ENCODE peak calls at places on chromosomes 13 and 19, in ten cellular contexts. G, U, O, S, M, F, X, L, W and K are unnamed samples.
A peak's percentile ranks its signal among the peaks of the same experiment; 100 is the strongest.

GRCh38 chr19:19250196-19250801 is 22.8 kb downstream of the TM6SF2 start:
- DNase-seq in X (no peak), O (no peak), S (no peak), L (no peak), M (no peak), G (no peak), F (no peak), W (no peak), U (no peak), K (no peak)

GRCh38 chr13:26707122-26708006 is 53.2 kb downstream of the GPR12 start:
- DNase-seq in F (peak; percentile 21), U (peak; percentile 48), M (peak; percentile 47), W (no peak), L (peak; percentile 86), X (no peak), O (peak; percentile 40), G (peak; percentile 10), S (peak; percentile 27), K (no peak)

GRCh38 chr19:57720878-57721277 is 6.5 kb downstream of the ZNF671 start:
- DNase-seq in U (no peak), M (no peak), W (no peak), O (no peak), F (no peak), S (no peak), L (no peak), G (no peak), X (no peak), K (no peak)

GRCh38 chr13:27038323-27038722 is 133.3 kb downstream of the USP12 start:
- DNase-seq in S (peak; percentile 34), G (no peak), F (no peak), O (no peak), X (no peak), M (peak; percentile 77), U (no peak), L (no peak), W (no peak), K (no peak)

GRCh38 chr13:84843368-84843767 is 955.9 kb downstream of the SLITRK6 start:
- DNase-seq in L (no peak), X (no peak), S (no peak), U (no peak), M (no peak), W (no peak), O (no peak), G (no peak), F (no peak), K (no peak)

GRCh38 chr13:113886561-113887112 is 22.8 kb upstream of the GAS6 start:
- DNase-seq in O (no peak), F (no peak), S (no peak), G (no peak), X (no peak), W (no peak), L (no peak), M (no peak), U (no peak), K (no peak)

GRCh38 chr13:96796234-96796633 is 198.0 kb downstream of the OXGR1 start:
- DNase-seq in M (no peak), L (no peak), F (no peak), S (no peak), O (no peak), G (no peak), U (no peak), W (no peak), X (no peak), K (no peak)

GRCh38 chr13:114012141-114012540 is 38.3 kb upstream of the C13orf46 start:
- DNase-seq in F (no peak), L (no peak), M (no peak), S (no peak), O (no peak), X (no peak), W (no peak), G (no peak), U (no peak), K (no peak)

GRCh38 chr19:48239582-48240141 is 16.1 kb downstream of the CARD8 start:
- DNase-seq in F (no peak), M (peak; percentile 39), U (no peak), X (no peak), O (no peak), G (no peak), S (no peak), W (no peak), L (no peak), K (no peak)

GRCh38 chr19:1214862-1215731 is 9.5 kb downstream of the STK11 start:
- DNase-seq in F (no peak), M (peak; percentile 89), G (no peak), X (no peak), U (no peak), O (no peak), S (no peak), W (peak; percentile 83), L (no peak), K (no peak)

GRCh38 chr19:58562126-58563033 is 4.0 kb upstream of the UBE2M start:
- DNase-seq in F (no peak), M (no peak), L (no peak), W (peak; percentile 78), X (no peak), G (no peak), U (no peak), S (no peak), O (no peak), K (no peak)

GRCh38 chr13:105798541-105798940 is 736.9 kb downstream of the EFNB2 start:
- DNase-seq in S (no peak), G (no peak), W (no peak), F (no peak), L (peak; percentile 95), U (no peak), M (no peak), O (no peak), X (no peak), K (no peak)

GRCh38 chr13:111275382-111275781 is 45.1 kb upstream of the TEX29 start:
- DNase-seq in X (no peak), G (no peak), S (no peak), L (no peak), U (no peak), W (no peak), O (no peak), F (no peak), M (no peak), K (no peak)

GRCh38 chr19:42292042-42292960 is 9.6 kb upstream of the PRR19 start:
- DNase-seq in X (no peak), S (no peak), L (no peak), M (no peak), G (no peak), O (no peak), W (no peak), F (no peak), U (no peak), K (no peak)

GRCh38 chr13:67299731-67300130 is 69.6 kb upstream of the PCDH9 start:
- DNase-seq in O (no peak), X (no peak), G (no peak), U (no peak), F (no peak), L (no peak), M (no peak), W (no peak), S (no peak), K (no peak)

GRCh38 chr13:110107568-110108347 is 199.2 kb downstream of the COL4A1 start:
- DNase-seq in F (no peak), S (no peak), L (peak; percentile 35), M (no peak), O (no peak), W (no peak), U (no peak), X (no peak), G (no peak), K (no peak)

GRCh38 chr19:34482380-34483250 is 1.1 kb downstream of the WTIP start:
- DNase-seq in M (no peak), L (no peak), X (no peak), F (no peak), O (no peak), G (no peak), S (no peak), U (no peak), W (no peak), K (no peak)

GRCh38 chr13:95296326-95296939 is 4.8 kb downstream of the ABCC4 start:
- DNase-seq in L (peak; percentile 56), X (no peak), M (peak; percentile 55), O (no peak), W (peak; percentile 79), S (peak; percentile 21), U (no peak), G (no peak), F (no peak), K (no peak)

GRCh38 chr13:100176781-100177389 is 88.0 kb downstream of the PCCA start:
- DNase-seq in X (no peak), L (peak; percentile 84), M (peak; percentile 13), U (no peak), W (no peak), S (no peak), F (no peak), G (peak; percentile 2), O (no peak), K (no peak)

GRCh38 chr19:29084266-29084665 is 128.7 kb downstream of the UQCRFS1 start:
- DNase-seq in F (no peak), O (no peak), M (no peak), U (no peak), X (no peak), G (peak; percentile 4), S (no peak), W (no peak), L (peak; percentile 35), K (no peak)

GRCh38 chr13:98490195-98490771 is 86.6 kb downstream of the STK24 start:
- DNase-seq in S (no peak), W (no peak), L (no peak), F (no peak), U (no peak), G (no peak), M (no peak), O (no peak), X (no peak), K (no peak)

GRCh38 chr19:44587863-44588752 is 25.3 kb upstream of the IGSF23 start:
- DNase-seq in L (no peak), S (peak; percentile 78), W (no peak), F (no peak), M (peak; percentile 86), U (peak; percentile 0), X (no peak), O (peak; percentile 76), G (peak; percentile 90), K (peak; percentile 57)

GRCh38 chr19:54804571-54804970 is 1.2 kb downstream of the KIR2DL4 start:
- DNase-seq in X (no peak), L (no peak), W (no peak), O (no peak), F (no peak), U (no peak), M (no peak), G (no peak), S (no peak), K (no peak)

GRCh38 chr13:97849305-97849704 is 104.2 kb upstream of the IPO5 start:
- DNase-seq in W (no peak), S (peak; percentile 34), U (no peak), L (peak; percentile 61), X (no peak), F (no peak), G (no peak), O (no peak), M (peak; percentile 38), K (no peak)

GRCh38 chr13:52010890-52011689 is at the start of gene ATP7B:
- DNase-seq in F (peak; percentile 5), L (peak; percentile 74), O (peak; percentile 3), S (no peak), M (no peak), W (no peak), X (peak; percentile 0), U (no peak), G (no peak), K (no peak)

GRCh38 chr19:10888421-10888866 is 17.1 kb downstream of the CARM1 start:
- DNase-seq in U (no peak), X (no peak), O (no peak), G (no peak), M (no peak), W (no peak), S (no peak), L (peak; percentile 95), F (no peak), K (no peak)

GRCh38 chr19:34034318-34034846 is 137.9 kb upstream of the LSM14A start:
- DNase-seq in S (no peak), F (no peak), L (no peak), W (no peak), O (no peak), M (no peak), G (no peak), X (no peak), U (no peak), K (no peak)